ENCODE peak calls at places on chromosomes 3 and 15, in nine cellular contexts. I is effector memory CD8-positive, alpha-beta T cell; T is SK-N-SH treated with all-trans-retinoic acid at 6 μM for 48 hours; R is natural killer cell; C is HCT116; A is aorta; L is naive thymus-derived CD8-positive, alpha-beta T cell; P is activated CD4-positive, alpha-beta T cell treated with anti-CD3 and anti-CD28 coated beads for 36 hours; Y is upper lobe of left lung. M is an unnamed sample.

GRCh38 chr3:197562398-197563251 is 6.9 kb upstream of the BDH1 start:
- ATAC-seq in I (no peak), T (no peak), R (no peak), C (no peak), A (no peak), L (no peak), P (no peak), Y (no peak), M (peak; percentile 77)

GRCh38 chr3:187920871-187921270 is 175.6 kb upstream of the BCL6 start:
- ATAC-seq in I (no peak), T (peak; percentile 43), R (no peak), C (no peak), A (no peak), L (no peak), P (no peak), Y (no peak), M (no peak)

GRCh38 chr3:129618901-129619671 is 12.6 kb upstream of the PLXND1 start:
- ATAC-seq in I (no peak), T (no peak), R (no peak), C (no peak), A (no peak), L (no peak), P (no peak), Y (no peak), M (no peak)

GRCh38 chr3:177601120-177601519 is 403.8 kb upstream of the TBL1XR1 start:
- ATAC-seq in I (no peak), T (no peak), R (no peak), C (no peak), A (no peak), L (no peak), P (no peak), Y (no peak), M (no peak)

GRCh38 chr3:37016903-37017302 is 23.6 kb downstream of the MLH1 start:
- ATAC-seq in I (no peak), T (no peak), R (no peak), C (no peak), A (no peak), L (no peak), P (no peak), Y (no peak), M (no peak)

GRCh38 chr3:191085091-191085490 is 114.0 kb upstream of the OSTN start:
- ATAC-seq in I (no peak), T (no peak), R (no peak), C (no peak), A (no peak), L (no peak), P (no peak), Y (no peak), M (no peak)

GRCh38 chr3:58528629-58529028 is 8.4 kb downstream of the ACOX2 start:
- ATAC-seq in I (no peak), T (peak; percentile 66), R (no peak), C (no peak), A (no peak), L (no peak), P (no peak), Y (no peak), M (no peak)

GRCh38 chr3:179196098-179196497 is 47.9 kb downstream of the PIK3CA start:
- ATAC-seq in I (peak; percentile 88), T (peak; percentile 57), R (peak; percentile 50), C (no peak), A (no peak), L (peak; percentile 84), P (peak; percentile 78), Y (no peak), M (peak; percentile 77)

GRCh38 chr3:4711680-4711992 is 218.5 kb downstream of the ITPR1 start:
- ATAC-seq in I (no peak), T (peak; percentile 25), R (no peak), C (peak; percentile 44), A (no peak), L (no peak), P (no peak), Y (no peak), M (peak; percentile 11)

GRCh38 chr3:50168388-50168787 is 13.3 kb downstream of the SEMA3F start:
- ATAC-seq in I (no peak), T (no peak), R (no peak), C (no peak), A (no peak), L (no peak), P (no peak), Y (no peak), M (no peak)

GRCh38 chr15:51649659-51650521 is 27.3 kb upstream of the DMXL2 start:
- ATAC-seq in I (peak; percentile 85), T (peak; percentile 98), R (peak; percentile 79), C (peak; percentile 98), A (peak; percentile 75), L (peak; percentile 86), P (peak; percentile 74), Y (no peak), M (peak; percentile 78)

GRCh38 chr3:11556851-11557644 is 86.7 kb downstream of the VGLL4 start:
- ATAC-seq in I (no peak), T (peak; percentile 22), R (no peak), C (no peak), A (no peak), L (no peak), P (no peak), Y (no peak), M (no peak)

GRCh38 chr15:97014001-97014400 is 683.5 kb downstream of the NR2F2 start:
- ATAC-seq in I (no peak), T (no peak), R (no peak), C (no peak), A (no peak), L (no peak), P (no peak), Y (no peak), M (no peak)

GRCh38 chr3:130661116-130661515 is 85.5 kb downstream of the PIK3R4 start:
- ATAC-seq in I (no peak), T (peak; percentile 51), R (no peak), C (no peak), A (no peak), L (no peak), P (no peak), Y (no peak), M (no peak)

GRCh38 chr15:41578736-41579383 is 19.8 kb downstream of the TYRO3 start:
- ATAC-seq in I (no peak), T (no peak), R (no peak), C (no peak), A (peak; percentile 45), L (no peak), P (no peak), Y (peak; percentile 44), M (no peak)

GRCh38 chr3:113783463-113783862 is 36.6 kb downstream of the ATP6V1A start:
- ATAC-seq in I (peak; percentile 31), T (peak; percentile 99), R (peak; percentile 43), C (no peak), A (no peak), L (peak; percentile 16), P (peak; percentile 44), Y (no peak), M (no peak)

GRCh38 chr15:31516459-31516858 is 189.8 kb downstream of the KLF13 start:
- ATAC-seq in I (no peak), T (no peak), R (no peak), C (no peak), A (no peak), L (no peak), P (no peak), Y (no peak), M (no peak)

GRCh38 chr15:41482070-41482469 is 11.6 kb upstream of the ITPKA start:
- ATAC-seq in I (no peak), T (no peak), R (no peak), C (no peak), A (no peak), L (no peak), P (no peak), Y (no peak), M (no peak)

GRCh38 chr3:128448491-128448890 is 18.2 kb downstream of the DNAJB8 start:
- ATAC-seq in I (peak; percentile 37), T (no peak), R (no peak), C (no peak), A (no peak), L (peak; percentile 88), P (peak; percentile 58), Y (no peak), M (peak; percentile 31)

GRCh38 chr3:197499427-197499826 is 56.3 kb downstream of the BDH1 start:
- ATAC-seq in I (no peak), T (no peak), R (no peak), C (peak; percentile 81), A (no peak), L (no peak), P (no peak), Y (no peak), M (no peak)

GRCh38 chr15:66401130-66402021 is 14.7 kb downstream of the MAP2K1 start:
- ATAC-seq in I (peak; percentile 51), T (peak; percentile 49), R (no peak), C (no peak), A (no peak), L (peak; percentile 73), P (peak; percentile 74), Y (no peak), M (peak; percentile 73)

GRCh38 chr3:135050536-135050935 is 255.5 kb downstream of the EPHB1 start:
- ATAC-seq in I (no peak), T (no peak), R (no peak), C (no peak), A (no peak), L (no peak), P (no peak), Y (no peak), M (no peak)

GRCh38 chr3:129650256-129650872 is 43.9 kb upstream of the PLXND1 start:
- ATAC-seq in I (no peak), T (peak; percentile 65), R (no peak), C (peak; percentile 58), A (peak; percentile 81), L (peak; percentile 51), P (peak; percentile 68), Y (peak; percentile 74), M (peak; percentile 47)

GRCh38 chr3:22886394-22886793 is 316.7 kb upstream of the UBE2E2 start:
- ATAC-seq in I (no peak), T (no peak), R (no peak), C (no peak), A (peak; percentile 11), L (no peak), P (no peak), Y (no peak), M (no peak)

GRCh38 chr3:195886181-195887141 is 21.9 kb downstream of the TNK2 start:
- ATAC-seq in I (no peak), T (no peak), R (no peak), C (no peak), A (peak; percentile 31), L (no peak), P (no peak), Y (peak; percentile 34), M (peak; percentile 28)

GRCh38 chr15:62492900-62493299 is 327.8 kb upstream of the C2CD4B start:
- ATAC-seq in I (no peak), T (no peak), R (no peak), C (no peak), A (no peak), L (no peak), P (no peak), Y (no peak), M (no peak)

GRCh38 chr15:69628256-69629093 is 175.9 kb downstream of the RPLP1 start:
- ATAC-seq in I (no peak), T (no peak), R (no peak), C (no peak), A (no peak), L (no peak), P (no peak), Y (peak; percentile 80), M (no peak)

GRCh38 chr3:31777092-31777491 is 204.0 kb downstream of the OSBPL10 start:
- ATAC-seq in I (no peak), T (no peak), R (no peak), C (no peak), A (no peak), L (no peak), P (peak; percentile 49), Y (no peak), M (peak; percentile 51)

GRCh38 chr15:45268135-45268534 is 16.1 kb downstream of the SLC28A2 start:
- ATAC-seq in I (no peak), T (no peak), R (no peak), C (peak; percentile 50), A (no peak), L (no peak), P (no peak), Y (no peak), M (no peak)

GRCh38 chr3:67357610-67358458 is 296.6 kb downstream of the SUCLG2 start:
- ATAC-seq in I (no peak), T (peak; percentile 86), R (no peak), C (peak; percentile 96), A (no peak), L (no peak), P (no peak), Y (no peak), M (no peak)

GRCh38 chr15:51030649-51031316 is 63.9 kb downstream of the TNFAIP8L3 start:
- ATAC-seq in I (no peak), T (no peak), R (no peak), C (no peak), A (peak; percentile 67), L (no peak), P (no peak), Y (peak; percentile 43), M (no peak)